ENCODE peak calls at places on chromosomes 16 and 17, in five cellular contexts. One of them, this sample, is unnamed.

GRCh38 chr17:27244481-27245223 is 49.3 kb upstream of the WSB1 start:
- DNase-seq in left lung: peak
- DNase-seq in SJCRH30: peak
- DNase-seq in body of pancreas: peak
- DNase-seq in epithelial cell of esophagus: peak
- DNase-seq in this sample: no peak

GRCh38 chr16:30166202-30166902 is 17.1 kb upstream of the CORO1A start:
- DNase-seq in left lung: peak
- DNase-seq in SJCRH30: no peak
- DNase-seq in body of pancreas: no peak
- DNase-seq in epithelial cell of esophagus: no peak
- DNase-seq in this sample: peak

GRCh38 chr16:27769561-27770222 is 219.7 kb downstream of the KATNIP start:
- DNase-seq in left lung: no peak
- DNase-seq in SJCRH30: no peak
- DNase-seq in body of pancreas: no peak
- DNase-seq in epithelial cell of esophagus: peak
- DNase-seq in this sample: no peak

GRCh38 chr16:17273142-17273561 is 197.6 kb downstream of the XYLT1 start:
- DNase-seq in left lung: no peak
- DNase-seq in SJCRH30: no peak
- DNase-seq in body of pancreas: peak
- DNase-seq in epithelial cell of esophagus: peak
- DNase-seq in this sample: no peak

GRCh38 chr17:9052921-9053320 is 31.6 kb downstream of the NTN1 start:
- DNase-seq in left lung: no peak
- DNase-seq in SJCRH30: no peak
- DNase-seq in body of pancreas: no peak
- DNase-seq in epithelial cell of esophagus: no peak
- DNase-seq in this sample: no peak

GRCh38 chr17:18161226-18162094 is 22.2 kb upstream of the ALKBH5 start:
- DNase-seq in left lung: no peak
- DNase-seq in SJCRH30: peak
- DNase-seq in body of pancreas: no peak
- DNase-seq in epithelial cell of esophagus: no peak
- DNase-seq in this sample: no peak

GRCh38 chr17:56779306-56779705 is 54.4 kb downstream of the C17orf67 start:
- DNase-seq in left lung: no peak
- DNase-seq in SJCRH30: no peak
- DNase-seq in body of pancreas: no peak
- DNase-seq in epithelial cell of esophagus: no peak
- DNase-seq in this sample: no peak

GRCh38 chr17:31907342-31907975 is 6.0 kb upstream of the UTP6 start:
- DNase-seq in left lung: no peak
- DNase-seq in SJCRH30: no peak
- DNase-seq in body of pancreas: peak
- DNase-seq in epithelial cell of esophagus: peak
- DNase-seq in this sample: peak

GRCh38 chr16:24348511-24349290 is 92.6 kb downstream of the CACNG3 start:
- DNase-seq in left lung: no peak
- DNase-seq in SJCRH30: no peak
- DNase-seq in body of pancreas: peak
- DNase-seq in epithelial cell of esophagus: no peak
- DNase-seq in this sample: no peak

GRCh38 chr16:9047689-9048301 is 43.6 kb upstream of the HAPSTR1 start:
- DNase-seq in left lung: peak
- DNase-seq in SJCRH30: peak
- DNase-seq in body of pancreas: peak
- DNase-seq in epithelial cell of esophagus: peak
- DNase-seq in this sample: no peak

GRCh38 chr17:7136266-7136877 is 21.8 kb upstream of the ASGR2 start:
- DNase-seq in left lung: peak
- DNase-seq in SJCRH30: peak
- DNase-seq in body of pancreas: peak
- DNase-seq in epithelial cell of esophagus: peak
- DNase-seq in this sample: peak

GRCh38 chr16:49671325-49671724 is 184.6 kb downstream of the ZNF423 start:
- DNase-seq in left lung: no peak
- DNase-seq in SJCRH30: no peak
- DNase-seq in body of pancreas: no peak
- DNase-seq in epithelial cell of esophagus: no peak
- DNase-seq in this sample: no peak

GRCh38 chr16:78128920-78129319 is 29.5 kb downstream of the WWOX start:
- DNase-seq in left lung: no peak
- DNase-seq in SJCRH30: no peak
- DNase-seq in body of pancreas: no peak
- DNase-seq in epithelial cell of esophagus: no peak
- DNase-seq in this sample: no peak

GRCh38 chr17:58521680-58522079 is 7.2 kb upstream of the MTMR4 start:
- DNase-seq in left lung: no peak
- DNase-seq in SJCRH30: no peak
- DNase-seq in body of pancreas: no peak
- DNase-seq in epithelial cell of esophagus: no peak
- DNase-seq in this sample: no peak

GRCh38 chr17:44917456-44917855 is 2.2 kb upstream of the GFAP start:
- DNase-seq in left lung: peak
- DNase-seq in SJCRH30: no peak
- DNase-seq in body of pancreas: peak
- DNase-seq in epithelial cell of esophagus: no peak
- DNase-seq in this sample: no peak

GRCh38 chr17:43217614-43218087 is 6.0 kb downstream of the TMEM106A start:
- DNase-seq in left lung: no peak
- DNase-seq in SJCRH30: no peak
- DNase-seq in body of pancreas: no peak
- DNase-seq in epithelial cell of esophagus: no peak
- DNase-seq in this sample: peak

GRCh38 chr17:12765544-12765943 is 23.8 kb upstream of the ARHGAP44 start:
- DNase-seq in left lung: no peak
- DNase-seq in SJCRH30: no peak
- DNase-seq in body of pancreas: no peak
- DNase-seq in epithelial cell of esophagus: peak
- DNase-seq in this sample: no peak

GRCh38 chr17:43517615-43518386 is 28.3 kb downstream of the ETV4 start:
- DNase-seq in left lung: no peak
- DNase-seq in SJCRH30: no peak
- DNase-seq in body of pancreas: no peak
- DNase-seq in epithelial cell of esophagus: no peak
- DNase-seq in this sample: no peak

GRCh38 chr16:1154291-1154886 is 1.5 kb downstream of the CACNA1H start:
- DNase-seq in left lung: no peak
- DNase-seq in SJCRH30: no peak
- DNase-seq in body of pancreas: no peak
- DNase-seq in epithelial cell of esophagus: no peak
- DNase-seq in this sample: no peak

GRCh38 chr17:80465316-80465974 is 11.0 kb downstream of the NPTX1 start:
- DNase-seq in left lung: no peak
- DNase-seq in SJCRH30: peak
- DNase-seq in body of pancreas: no peak
- DNase-seq in epithelial cell of esophagus: no peak
- DNase-seq in this sample: no peak

GRCh38 chr17:66953661-66954060 is 10.8 kb upstream of the CACNG4 start:
- DNase-seq in left lung: no peak
- DNase-seq in SJCRH30: no peak
- DNase-seq in body of pancreas: no peak
- DNase-seq in epithelial cell of esophagus: no peak
- DNase-seq in this sample: no peak

GRCh38 chr17:44198721-44199552 is 747 bp downstream of the ATXN7L3 start:
- DNase-seq in left lung: peak
- DNase-seq in SJCRH30: peak
- DNase-seq in body of pancreas: peak
- DNase-seq in epithelial cell of esophagus: peak
- DNase-seq in this sample: no peak

GRCh38 chr17:48011405-48012150 is 26.0 kb downstream of the COPZ2 start:
- DNase-seq in left lung: no peak
- DNase-seq in SJCRH30: peak
- DNase-seq in body of pancreas: peak
- DNase-seq in epithelial cell of esophagus: peak
- DNase-seq in this sample: peak

GRCh38 chr16:31327675-31328225 is 27.2 kb upstream of the ITGAX start:
- DNase-seq in left lung: no peak
- DNase-seq in SJCRH30: no peak
- DNase-seq in body of pancreas: no peak
- DNase-seq in epithelial cell of esophagus: no peak
- DNase-seq in this sample: peak

GRCh38 chr16:87708881-87709638 is 56.7 kb downstream of the KLHDC4 start:
- DNase-seq in left lung: peak
- DNase-seq in SJCRH30: no peak
- DNase-seq in body of pancreas: no peak
- DNase-seq in epithelial cell of esophagus: no peak
- DNase-seq in this sample: no peak

GRCh38 chr17:80882323-80882722 is 109.3 kb upstream of the CHMP6 start:
- DNase-seq in left lung: peak
- DNase-seq in SJCRH30: no peak
- DNase-seq in body of pancreas: no peak
- DNase-seq in epithelial cell of esophagus: no peak
- DNase-seq in this sample: no peak

GRCh38 chr17:49696233-49696761 is 11.5 kb downstream of the SLC35B1 start:
- DNase-seq in left lung: no peak
- DNase-seq in SJCRH30: peak
- DNase-seq in body of pancreas: no peak
- DNase-seq in epithelial cell of esophagus: no peak
- DNase-seq in this sample: peak

GRCh38 chr16:85891033-85891775 is 7.8 kb upstream of the IRF8 start:
- DNase-seq in left lung: no peak
- DNase-seq in SJCRH30: no peak
- DNase-seq in body of pancreas: peak
- DNase-seq in epithelial cell of esophagus: peak
- DNase-seq in this sample: no peak

GRCh38 chr17:8159459-8160223 is 3.1 kb downstream of the VAMP2 start:
- DNase-seq in left lung: no peak
- DNase-seq in SJCRH30: no peak
- DNase-seq in body of pancreas: no peak
- DNase-seq in epithelial cell of esophagus: no peak
- DNase-seq in this sample: no peak

GRCh38 chr17:65694601-65695000 is 133.2 kb upstream of the AXIN2 start:
- DNase-seq in left lung: no peak
- DNase-seq in SJCRH30: no peak
- DNase-seq in body of pancreas: no peak
- DNase-seq in epithelial cell of esophagus: no peak
- DNase-seq in this sample: no peak

GRCh38 chr17:65698381-65699061 is 137.1 kb upstream of the AXIN2 start:
- DNase-seq in left lung: no peak
- DNase-seq in SJCRH30: no peak
- DNase-seq in body of pancreas: no peak
- DNase-seq in epithelial cell of esophagus: peak
- DNase-seq in this sample: no peak

GRCh38 chr17:65696739-65697394 is 135.4 kb upstream of the AXIN2 start:
- DNase-seq in left lung: no peak
- DNase-seq in SJCRH30: no peak
- DNase-seq in body of pancreas: no peak
- DNase-seq in epithelial cell of esophagus: no peak
- DNase-seq in this sample: no peak

GRCh38 chr17:65699459-65699858 is 138.0 kb upstream of the AXIN2 start:
- DNase-seq in left lung: no peak
- DNase-seq in SJCRH30: no peak
- DNase-seq in body of pancreas: no peak
- DNase-seq in epithelial cell of esophagus: no peak
- DNase-seq in this sample: no peak

GRCh38 chr17:65697661-65698060 is 136.2 kb upstream of the AXIN2 start:
- DNase-seq in left lung: no peak
- DNase-seq in SJCRH30: no peak
- DNase-seq in body of pancreas: no peak
- DNase-seq in epithelial cell of esophagus: no peak
- DNase-seq in this sample: no peak
- H3K4me3 ChIP-seq in left lung: no peak
- H3K4me3 ChIP-seq in SJCRH30: no peak
- H3K4me3 ChIP-seq in body of pancreas: no peak
- H3K4me3 ChIP-seq in epithelial cell of esophagus: no peak
- H3K4me3 ChIP-seq in this sample: no peak

GRCh38 chr17:10798910-10799309 is 5.0 kb downstream of the TMEM238L start:
- DNase-seq in left lung: no peak
- DNase-seq in SJCRH30: no peak
- DNase-seq in body of pancreas: no peak
- DNase-seq in epithelial cell of esophagus: no peak
- DNase-seq in this sample: no peak
- H3K4me3 ChIP-seq in left lung: no peak
- H3K4me3 ChIP-seq in SJCRH30: no peak
- H3K4me3 ChIP-seq in body of pancreas: no peak
- H3K4me3 ChIP-seq in epithelial cell of esophagus: no peak
- H3K4me3 ChIP-seq in this sample: no peak

DNA sequence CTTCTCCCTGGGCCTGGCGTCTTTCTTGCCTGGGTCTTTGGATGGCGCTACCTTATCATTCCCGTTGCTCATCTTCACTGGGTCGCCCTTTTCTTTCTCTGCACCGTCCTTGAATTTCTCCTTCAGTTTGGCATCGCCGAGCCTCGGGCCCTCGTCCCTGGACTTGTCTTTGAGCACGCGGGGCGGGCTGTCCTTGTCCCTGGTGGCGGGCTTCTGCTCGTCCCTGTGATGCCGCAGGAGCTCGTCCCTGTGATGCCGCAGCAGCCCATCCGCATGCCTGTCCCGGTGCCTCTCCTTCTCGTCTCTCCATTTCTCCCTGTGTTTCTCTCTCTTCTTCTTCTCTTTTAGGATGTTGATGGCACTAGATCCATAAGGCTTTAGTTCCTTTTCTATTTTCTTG is 64.3 kb downstream of the ZNF778 start:
- DNase-seq in left lung: peak
- DNase-seq in SJCRH30: no peak
- DNase-seq in body of pancreas: no peak
- DNase-seq in epithelial cell of esophagus: no peak
- DNase-seq in this sample: no peak
- H3K4me3 ChIP-seq in left lung: no peak
- H3K4me3 ChIP-seq in SJCRH30: no peak
- H3K4me3 ChIP-seq in body of pancreas: no peak
- H3K4me3 ChIP-seq in epithelial cell of esophagus: no peak
- H3K4me3 ChIP-seq in this sample: no peak

GRCh38 chr17:76131692-76132573 is 9.1 kb downstream of the FOXJ1 start:
- DNase-seq in left lung: no peak
- DNase-seq in SJCRH30: peak
- DNase-seq in body of pancreas: no peak
- DNase-seq in epithelial cell of esophagus: peak
- DNase-seq in this sample: no peak
- H3K4me3 ChIP-seq in left lung: peak
- H3K4me3 ChIP-seq in SJCRH30: no peak
- H3K4me3 ChIP-seq in body of pancreas: no peak
- H3K4me3 ChIP-seq in epithelial cell of esophagus: no peak
- H3K4me3 ChIP-seq in this sample: no peak

DNA sequence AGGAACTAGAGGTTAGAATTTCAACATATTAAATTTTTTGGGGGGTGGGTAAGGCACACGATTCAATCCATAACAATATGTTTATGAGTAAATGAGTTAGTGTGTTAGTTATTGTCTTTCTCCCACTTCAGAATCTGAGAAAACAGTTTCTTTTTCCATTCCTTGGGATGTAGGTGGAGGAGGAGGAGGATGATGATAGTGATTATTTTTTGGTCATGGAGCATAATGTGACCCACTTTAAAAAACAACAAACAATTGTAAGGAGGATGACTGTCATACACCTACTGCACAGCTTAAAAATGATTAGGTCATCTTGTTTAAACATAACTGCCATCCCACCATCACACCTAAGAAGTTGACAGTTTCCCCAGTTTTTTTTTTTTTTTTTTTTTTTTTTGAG is 148.7 kb downstream of the CDRT15L2 start:
- DNase-seq in left lung: no peak
- DNase-seq in SJCRH30: no peak
- DNase-seq in body of pancreas: no peak
- DNase-seq in epithelial cell of esophagus: no peak
- DNase-seq in this sample: no peak
- H3K4me3 ChIP-seq in left lung: no peak
- H3K4me3 ChIP-seq in SJCRH30: no peak
- H3K4me3 ChIP-seq in body of pancreas: no peak
- H3K4me3 ChIP-seq in epithelial cell of esophagus: no peak
- H3K4me3 ChIP-seq in this sample: no peak